ENCODE peak calls at places on chromosomes 11 and 22, in six cellular contexts. P, V, T, L, N and Y are unnamed samples.

GRCh38 chr22:29343313-29343805 is 27.9 kb upstream of the RASL10A start:
- DNase-seq in P (no peak), V (peak), T (no peak), L (peak), N (peak), Y (no peak)

GRCh38 chr11:68363771-68364170 is 51.4 kb downstream of the LRP5 start:
- DNase-seq in P (no peak), V (no peak), T (no peak), L (no peak), N (no peak), Y (no peak)

GRCh38 chr11:119262668-119263351 is 54.1 kb downstream of the MCAM start:
- DNase-seq in P (no peak), V (no peak), T (no peak), L (peak), N (peak), Y (no peak)

GRCh38 chr11:34564807-34565241 is 51.2 kb upstream of the ELF5 start:
- DNase-seq in P (no peak), V (no peak), T (no peak), L (no peak), N (no peak), Y (no peak)

GRCh38 chr11:61564936-61565696 is 15.8 kb downstream of the SYT7 start:
- DNase-seq in P (no peak), V (no peak), T (no peak), L (no peak), N (no peak), Y (no peak)

GRCh38 chr11:119147604-119148333 is 1.1 kb upstream of the ABCG4 start:
- DNase-seq in P (no peak), V (no peak), T (peak), L (no peak), N (no peak), Y (no peak)

GRCh38 chr11:1548221-1549070 is 23.6 kb downstream of the DUSP8 start:
- DNase-seq in P (no peak), V (peak), T (no peak), L (peak), N (no peak), Y (no peak)

GRCh38 chr11:76629133-76629852 is 41.3 kb downstream of the LRRC32 start:
- DNase-seq in P (no peak), V (peak), T (no peak), L (peak), N (peak), Y (no peak)

GRCh38 chr22:38868286-38868721 is 3.7 kb downstream of the CBX6 start:
- DNase-seq in P (no peak), V (no peak), T (no peak), L (no peak), N (no peak), Y (no peak)

GRCh38 chr11:60634151-60634550 is 65.3 kb upstream of the MS4A8 start:
- DNase-seq in P (no peak), V (no peak), T (peak), L (no peak), N (no peak), Y (no peak)

GRCh38 chr11:2792376-2793250 is 92.8 kb upstream of the KCNQ1OT1 start:
- DNase-seq in P (no peak), V (peak), T (no peak), L (no peak), N (no peak), Y (no peak)

GRCh38 chr11:46119352-46120216 is 1.7 kb downstream of the PHF21A start:
- DNase-seq in P (peak), V (peak), T (peak), L (peak), N (peak), Y (peak)

GRCh38 chr22:41425704-41426365 is 20.8 kb downstream of the TOB2 start:
- DNase-seq in P (no peak), V (no peak), T (no peak), L (no peak), N (no peak), Y (peak)

GRCh38 chr22:30868663-30869385 is 99.8 kb downstream of the MORC2 start:
- DNase-seq in P (no peak), V (peak), T (peak), L (peak), N (peak), Y (no peak)

GRCh38 chr11:36066891-36067290 is 123.0 kb downstream of the LDLRAD3 start:
- DNase-seq in P (no peak), V (no peak), T (no peak), L (no peak), N (no peak), Y (no peak)

GRCh38 chr11:6611092-6612007 is 666 bp downstream of the TAF10 start:
- DNase-seq in P (no peak), V (no peak), T (peak), L (peak), N (peak), Y (no peak)

GRCh38 chr11:34358258-34358665 is 452 bp upstream of the ABTB2 start:
- DNase-seq in P (peak), V (peak), T (no peak), L (peak), N (peak), Y (peak)

GRCh38 chr11:125375146-125375545 is 120.9 kb downstream of the FEZ1 start:
- DNase-seq in P (no peak), V (no peak), T (no peak), L (no peak), N (peak), Y (no peak)

GRCh38 chr11:30351061-30351460 is 28.2 kb downstream of the ARL14EP start:
- DNase-seq in P (no peak), V (no peak), T (no peak), L (no peak), N (no peak), Y (no peak)

GRCh38 chr11:68977781-68978625 is 2.8 kb downstream of the MRGPRD start:
- DNase-seq in P (no peak), V (no peak), T (no peak), L (no peak), N (no peak), Y (no peak)

GRCh38 chr11:117861151-117862018 is 15.1 kb downstream of the FXYD6 start:
- DNase-seq in P (peak), V (peak), T (no peak), L (peak), N (no peak), Y (no peak)

GRCh38 chr22:26481694-26482093 is 1.9 kb downstream of the HPS4 start:
- DNase-seq in P (no peak), V (no peak), T (no peak), L (no peak), N (no peak), Y (no peak)

GRCh38 chr11:122451911-122452310 is 203.6 kb upstream of the UBASH3B start:
- DNase-seq in P (no peak), V (no peak), T (no peak), L (no peak), N (no peak), Y (no peak)

GRCh38 chr11:70322653-70323052 is 52.2 kb downstream of the PPFIA1 start:
- DNase-seq in P (no peak), V (no peak), T (no peak), L (no peak), N (no peak), Y (no peak)

GRCh38 chr11:62048101-62048500 is 75.7 kb upstream of the INCENP start:
- DNase-seq in P (no peak), V (no peak), T (no peak), L (peak), N (no peak), Y (no peak)

GRCh38 chr11:12274558-12275197 is 102.7 kb upstream of the PARVA start:
- DNase-seq in P (no peak), V (no peak), T (no peak), L (peak), N (peak), Y (no peak)

GRCh38 chr22:42933783-42934144 is 76.7 kb upstream of the ARFGAP3 start:
- DNase-seq in P (no peak), V (no peak), T (no peak), L (peak), N (peak), Y (no peak)

GRCh38 chr11:59184876-59185275 is 12.9 kb downstream of the DTX4 start:
- DNase-seq in P (no peak), V (no peak), T (no peak), L (no peak), N (no peak), Y (no peak)

GRCh38 chr22:17368727-17369552 is at the start of gene CECR2:
- DNase-seq in P (peak), V (peak), T (peak), L (no peak), N (peak), Y (peak)

DNA sequence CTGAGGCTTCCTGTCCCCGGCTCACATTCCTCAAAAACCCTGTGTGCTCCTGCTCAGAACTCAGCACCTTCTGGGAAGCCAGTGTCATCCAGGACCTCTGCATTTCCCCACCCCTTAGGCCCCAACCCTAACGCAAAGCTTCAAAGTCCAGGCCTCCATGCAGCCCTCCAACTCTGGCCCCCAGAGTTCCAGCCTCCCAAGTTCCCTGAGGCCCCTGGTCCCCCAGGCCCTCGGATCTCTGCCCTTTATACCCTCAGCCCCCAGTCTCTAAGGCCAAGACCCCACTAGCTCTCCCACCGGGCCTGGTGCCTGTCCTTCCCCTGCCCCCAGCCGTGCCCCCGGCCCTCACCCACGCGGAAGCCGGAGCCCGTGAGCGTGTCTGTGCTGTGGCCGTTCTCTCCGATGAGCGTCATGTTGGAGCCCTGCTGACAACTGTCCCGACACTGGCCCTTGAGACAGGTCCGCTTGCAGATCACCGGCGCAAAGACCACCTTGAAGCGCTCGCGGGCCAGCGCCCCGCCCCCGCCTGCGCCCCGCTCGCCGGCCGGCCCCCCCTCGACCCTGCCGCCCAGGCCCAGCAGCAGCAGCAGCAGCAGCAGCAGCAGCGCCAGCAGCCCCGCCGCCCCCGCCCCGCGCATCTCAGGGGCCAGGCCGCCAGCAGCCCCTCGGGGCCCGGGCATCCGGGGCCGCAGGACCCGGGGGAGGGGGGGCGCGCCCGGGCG is 718 bp downstream of the LTBP3 start:
- DNase-seq in P (no peak), V (no peak), T (no peak), L (no peak), N (no peak), Y (no peak)
- H3K4me3 ChIP-seq in P (peak), V (peak), T (no peak), L (peak), N (peak), Y (peak)

GRCh38 chr11:18789942-18790341 is 1.7 kb downstream of the PTPN5 start:
- DNase-seq in P (no peak), V (no peak), T (no peak), L (no peak), N (no peak), Y (no peak)

GRCh38 chr11:18791175-18792065 is at the start of gene PTPN5:
- DNase-seq in P (peak), V (no peak), T (no peak), L (no peak), N (no peak), Y (no peak)

GRCh38 chr11:18792066-18792591 is 531 bp upstream of the PTPN5 start:
- DNase-seq in P (peak), V (no peak), T (no peak), L (no peak), N (no peak), Y (no peak)

GRCh38 chr11:18792827-18793226 is 1.2 kb upstream of the PTPN5 start:
- DNase-seq in P (no peak), V (no peak), T (no peak), L (no peak), N (no peak), Y (no peak)

DNA sequence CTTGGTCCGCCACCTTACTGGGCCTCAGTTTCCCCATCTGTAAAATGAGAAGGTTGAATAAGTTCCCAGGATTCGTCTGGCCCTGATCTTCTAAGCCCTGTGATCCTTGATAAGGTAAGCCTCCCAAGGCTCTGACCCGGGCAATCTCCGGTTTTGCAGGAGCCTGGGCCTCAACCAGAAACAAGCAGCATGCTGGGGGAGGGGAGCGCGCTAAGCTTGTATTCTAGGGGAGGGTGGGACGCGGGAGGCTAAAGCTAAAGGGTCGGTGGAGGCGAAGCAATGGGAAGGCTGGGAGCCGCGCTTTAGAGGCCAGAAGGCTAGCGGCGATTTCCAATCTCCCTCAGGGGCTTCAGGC is 801 bp downstream of the PTPN5 start:
- DNase-seq in P (no peak), V (no peak), T (no peak), L (no peak), N (no peak), Y (no peak)
- H3K4me3 ChIP-seq in P (peak), V (peak), T (no peak), L (no peak), N (no peak), Y (no peak)

DNA sequence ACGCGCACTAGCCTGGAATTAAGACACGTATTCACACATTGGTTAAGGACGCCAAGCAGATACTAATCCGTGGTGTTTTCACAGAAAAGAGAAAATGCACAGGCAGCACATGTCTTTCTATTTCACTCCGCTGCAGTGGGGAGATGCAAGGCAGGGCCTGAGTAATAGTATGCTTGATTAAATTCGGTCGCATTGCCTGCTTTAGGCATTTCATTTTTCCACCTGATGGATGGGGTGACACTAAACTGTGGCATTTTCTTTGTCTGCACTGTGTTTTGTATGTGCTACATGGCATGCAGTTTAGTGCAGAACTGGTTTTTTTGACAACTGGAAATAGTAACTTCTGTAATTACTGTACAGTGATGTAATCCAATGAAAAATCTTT is 94.9 kb downstream of the SLC17A6 start:
- DNase-seq in P (no peak), V (no peak), T (no peak), L (no peak), N (no peak), Y (no peak)
- H3K4me3 ChIP-seq in P (peak), V (peak), T (no peak), L (no peak), N (peak), Y (no peak)

DNA sequence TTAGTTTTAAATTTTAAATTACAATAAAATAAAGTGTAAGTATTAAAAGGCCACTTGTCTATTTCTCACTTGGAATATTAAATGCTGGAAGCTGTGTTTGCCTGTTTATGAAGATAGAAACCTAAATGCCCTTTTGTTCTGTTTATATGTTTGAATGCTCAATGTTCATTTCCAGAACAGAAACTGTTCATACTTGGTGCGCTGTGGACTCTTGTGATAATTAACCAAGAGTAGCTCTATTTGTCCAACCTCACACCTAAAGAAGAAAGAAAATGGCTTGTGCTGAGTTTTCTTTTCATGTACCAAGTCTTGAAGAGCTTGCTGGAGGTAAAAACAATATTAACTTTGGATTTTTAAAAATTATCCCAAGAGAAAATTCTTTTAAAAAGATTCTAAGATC is 5.7 kb downstream of the C11orf54 start:
- DNase-seq in P (no peak), V (no peak), T (no peak), L (no peak), N (no peak), Y (no peak)
- H3K4me3 ChIP-seq in P (no peak), V (no peak), T (no peak), L (no peak), N (no peak), Y (no peak)